ENCODE peak calls at places on chromosomes 16 and 17, in four cellular contexts. J is CD8-positive, alpha-beta memory T cell; B is Karpas-422; N is GM23338. A is an unnamed sample.

GRCh38 chr16:81175325-81175891 is 63.1 kb upstream of the BCO1 start:
- DNase-seq in J (no peak), B (no peak), N (no peak), A (no peak)

GRCh38 chr17:9095390-9095789 is 74.1 kb downstream of the NTN1 start:
- DNase-seq in J (no peak), B (no peak), N (no peak), A (no peak)

GRCh38 chr16:49085689-49086088 is 195.9 kb downstream of the CBLN1 start:
- DNase-seq in J (no peak), B (no peak), N (no peak), A (no peak)

GRCh38 chr16:27169511-27170071 is 33.7 kb upstream of the KDM8 start:
- DNase-seq in J (peak), B (no peak), N (peak), A (no peak)

GRCh38 chr16:78235168-78235800 is 135.8 kb downstream of the WWOX start:
- DNase-seq in J (peak), B (peak), N (peak), A (peak)

GRCh38 chr17:36592316-36592710 is 634 bp downstream of the DHRS11 start:
- DNase-seq in J (no peak), B (peak), N (peak), A (peak)

GRCh38 chr17:80901319-80901718 is 90.3 kb upstream of the CHMP6 start:
- DNase-seq in J (no peak), B (no peak), N (no peak), A (no peak)

GRCh38 chr16:20866161-20866772 is 33.9 kb downstream of the DCUN1D3 start:
- DNase-seq in J (no peak), B (no peak), N (no peak), A (peak)

GRCh38 chr17:16887523-16888095 is 84.3 kb downstream of the TNFRSF13B start:
- DNase-seq in J (no peak), B (no peak), N (no peak), A (no peak)

GRCh38 chr16:54286330-54287017 is at the start of gene IRX3:
- DNase-seq in J (no peak), B (no peak), N (peak), A (peak)

GRCh38 chr17:64741924-64742670 is 80.0 kb upstream of the SMURF2 start:
- DNase-seq in J (no peak), B (no peak), N (peak), A (peak)

GRCh38 chr16:47342055-47342454 is 118.8 kb downstream of the ITFG1 start:
- DNase-seq in J (no peak), B (peak), N (no peak), A (no peak)

GRCh38 chr16:65546353-65546791 is 424.5 kb upstream of the CDH11 start:
- DNase-seq in J (no peak), B (no peak), N (no peak), A (no peak)

GRCh38 chr17:40551091-40551873 is 14.0 kb downstream of the CCR7 start:
- DNase-seq in J (no peak), B (no peak), N (no peak), A (peak)

GRCh38 chr16:14394834-14395233 is 235.2 kb downstream of the PARN start:
- DNase-seq in J (no peak), B (no peak), N (no peak), A (no peak)

GRCh38 chr16:68166264-68166663 is 69.7 kb downstream of the ESRP2 start:
- DNase-seq in J (no peak), B (peak), N (no peak), A (no peak)

GRCh38 chr17:83192161-83192788 is 112.9 kb downstream of the METRNL start:
- DNase-seq in J (no peak), B (no peak), N (no peak), A (peak)

GRCh38 chr17:17726721-17727060 is 45.4 kb downstream of the RAI1 start:
- DNase-seq in J (peak), B (no peak), N (no peak), A (no peak)

GRCh38 chr16:2766430-2767139 is 10.5 kb downstream of the ELOB start:
- DNase-seq in J (no peak), B (no peak), N (no peak), A (no peak)

GRCh38 chr16:49439676-49440075 is 66.1 kb downstream of the C16orf78 start:
- DNase-seq in J (no peak), B (no peak), N (no peak), A (no peak)

GRCh38 chr17:78600181-78600651 is 23.0 kb upstream of the DNAH17 start:
- DNase-seq in J (no peak), B (no peak), N (no peak), A (no peak)

DNA sequence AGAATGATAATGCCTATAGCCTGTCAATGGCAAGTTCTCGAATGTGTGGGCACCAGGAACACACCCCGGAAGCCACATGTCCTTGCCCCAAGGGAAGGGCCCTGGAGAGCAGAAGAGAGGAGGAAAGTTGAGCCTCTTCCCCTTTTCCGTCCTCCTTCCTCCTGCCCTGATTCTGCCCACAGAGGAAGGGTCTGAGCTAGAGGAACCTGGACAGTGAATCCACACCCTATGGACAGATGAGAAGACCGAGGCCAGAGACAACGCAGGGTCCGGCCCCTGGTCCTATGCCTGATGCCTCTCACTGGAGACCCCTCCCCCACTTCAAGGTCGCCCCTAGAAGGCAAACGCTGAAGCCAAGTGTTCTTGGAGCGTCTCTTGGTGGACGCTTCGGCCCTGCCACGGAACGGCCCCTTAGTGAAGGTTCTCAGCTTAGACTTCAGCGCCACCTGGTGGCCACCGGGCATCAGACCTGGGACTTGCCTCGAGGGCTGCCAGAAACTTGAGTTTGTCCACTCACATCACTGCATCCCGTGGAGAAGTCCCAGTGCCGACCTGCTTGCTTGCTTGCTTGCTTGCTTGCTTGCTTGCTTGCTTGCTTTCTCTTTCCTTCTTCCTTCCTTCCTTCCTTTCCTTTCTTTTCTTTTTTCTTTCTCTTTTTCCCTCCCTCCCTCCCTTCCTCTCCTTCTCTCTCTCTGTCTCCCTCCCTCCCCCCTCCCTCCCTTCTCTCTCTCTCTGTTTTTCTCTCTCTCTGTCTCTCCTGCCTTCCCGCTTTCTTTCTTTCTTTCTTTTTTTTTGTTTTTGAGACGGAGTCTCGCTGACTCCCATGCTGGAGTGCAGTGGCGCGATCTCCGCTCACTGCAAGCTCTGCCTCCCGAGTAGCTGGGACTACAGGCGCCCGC is 20.6 kb upstream of the SPNS3 start:
- DNase-seq in J (peak), B (peak), N (peak), A (peak)
- H3K4me3 ChIP-seq in J (peak), B (peak), N (peak), A (no peak)

DNA sequence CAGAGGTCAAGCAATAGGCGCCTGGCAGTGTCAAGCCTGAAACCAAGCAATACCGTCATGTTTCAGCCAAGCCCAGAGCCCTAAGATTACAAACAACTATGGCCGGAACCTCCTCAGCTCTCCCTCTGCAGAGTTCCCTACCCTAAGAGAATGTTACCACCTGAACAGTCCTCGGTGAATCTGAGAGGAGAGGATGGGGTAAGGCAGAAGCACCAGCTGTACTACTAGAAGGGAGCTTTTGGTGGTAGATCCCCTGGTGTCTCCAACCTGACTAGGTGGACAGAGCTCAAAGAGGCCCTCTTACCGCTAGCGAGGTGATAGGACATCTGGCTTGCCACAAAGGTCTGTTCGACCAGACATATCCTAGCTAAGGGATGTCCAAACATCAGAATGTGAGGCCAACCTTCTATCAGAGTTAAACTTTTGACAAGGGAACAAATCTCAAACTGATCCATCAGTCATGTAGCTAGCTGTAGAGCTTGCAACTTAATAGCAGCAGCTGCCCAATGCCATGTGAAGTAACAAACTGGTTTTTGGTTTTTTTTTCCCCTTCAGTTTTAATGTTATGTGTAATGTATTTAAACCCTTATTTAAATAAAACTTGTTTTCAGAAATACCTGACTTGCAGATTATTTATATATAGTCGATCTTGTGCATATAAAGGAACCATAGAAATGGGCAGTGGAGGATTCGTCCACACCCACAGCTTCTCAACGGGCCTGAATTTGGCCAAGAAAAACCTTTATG is 2.5 kb downstream of the EIF1 start:
- DNase-seq in J (no peak), B (no peak), N (no peak), A (no peak)
- H3K4me3 ChIP-seq in J (no peak), B (no peak), N (no peak), A (no peak)

GRCh38 chr17:43210576-43210975 is 1.1 kb upstream of the TMEM106A start:
- DNase-seq in J (no peak), B (no peak), N (no peak), A (no peak)
- H3K4me3 ChIP-seq in J (peak), B (peak), N (no peak), A (no peak)

GRCh38 chr17:39461113-39461910 is at the start of gene CDK12:
- DNase-seq in J (peak), B (peak), N (peak), A (peak)

GRCh38 chr17:39450847-39451581 is at the start of gene MED1:
- DNase-seq in J (peak), B (peak), N (peak), A (peak)

GRCh38 chr17:39450051-39450450 is 1.0 kb downstream of the MED1 start:
- DNase-seq in J (no peak), B (no peak), N (no peak), A (no peak)

DNA sequence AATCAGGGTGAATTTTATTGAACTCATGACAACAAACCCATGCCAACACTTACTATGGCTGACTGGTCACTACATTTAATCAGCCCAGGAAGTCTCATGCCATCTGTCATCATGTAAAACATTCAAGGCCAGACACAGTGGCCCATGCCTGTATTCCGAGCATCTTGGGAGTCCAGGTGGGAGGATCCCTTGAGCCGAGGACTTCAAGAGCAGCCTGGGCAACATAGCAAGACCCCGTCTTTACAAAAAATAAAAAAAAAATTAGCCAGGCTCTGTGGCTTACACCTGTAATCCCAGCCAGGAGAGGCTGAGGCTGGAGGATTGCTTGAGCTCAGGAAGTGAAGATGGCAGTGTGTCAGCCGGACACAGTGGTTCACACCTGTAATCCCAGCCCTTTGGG is 4.9 kb upstream of the MED1 start:
- DNase-seq in J (no peak), B (no peak), N (no peak), A (no peak)
- H3K4me3 ChIP-seq in J (no peak), B (no peak), N (no peak), A (no peak)

DNA sequence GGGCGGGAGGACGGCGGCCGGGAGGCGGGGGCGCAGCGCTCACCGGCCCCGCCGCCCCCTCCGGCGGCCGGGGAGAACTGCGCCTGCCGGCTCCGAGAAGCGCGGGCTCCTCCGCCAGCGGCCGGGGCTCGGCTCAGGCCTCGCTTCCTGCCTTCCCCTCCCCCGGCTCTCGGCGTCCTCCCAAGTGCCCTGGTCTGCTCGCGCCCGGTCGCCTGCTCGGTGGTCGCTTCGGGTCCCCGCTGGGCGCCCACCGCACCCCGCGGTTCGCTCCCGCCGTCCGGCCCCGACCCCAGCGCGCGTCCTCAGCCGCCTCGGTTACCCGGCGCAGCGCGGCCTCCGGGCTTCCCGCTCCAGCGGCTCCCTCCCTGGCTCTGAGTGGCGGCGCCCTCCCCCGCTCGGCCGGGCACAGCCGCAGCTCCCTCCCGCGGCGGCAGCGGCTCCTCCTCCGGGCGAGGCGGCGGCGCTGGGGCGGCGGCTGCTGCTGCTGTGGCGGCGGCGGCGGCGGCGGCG is 294 bp downstream of the UBTF start:
- DNase-seq in J (peak), B (peak), N (peak), A (peak)
- H3K4me3 ChIP-seq in J (peak), B (peak), N (peak), A (peak)

GRCh38 chr17:13594310-13594709 is 7.4 kb downstream of the HS3ST3A1 start:
- DNase-seq in J (no peak), B (no peak), N (peak), A (no peak)

GRCh38 chr17:13593021-13593751 is 8.5 kb downstream of the HS3ST3A1 start:
- DNase-seq in J (no peak), B (no peak), N (no peak), A (no peak)

GRCh38 chr17:13593757-13594156 is 8.0 kb downstream of the HS3ST3A1 start:
- DNase-seq in J (no peak), B (no peak), N (no peak), A (no peak)

GRCh38 chr17:13590441-13590840 is 11.3 kb downstream of the HS3ST3A1 start:
- DNase-seq in J (no peak), B (no peak), N (no peak), A (no peak)

DNA sequence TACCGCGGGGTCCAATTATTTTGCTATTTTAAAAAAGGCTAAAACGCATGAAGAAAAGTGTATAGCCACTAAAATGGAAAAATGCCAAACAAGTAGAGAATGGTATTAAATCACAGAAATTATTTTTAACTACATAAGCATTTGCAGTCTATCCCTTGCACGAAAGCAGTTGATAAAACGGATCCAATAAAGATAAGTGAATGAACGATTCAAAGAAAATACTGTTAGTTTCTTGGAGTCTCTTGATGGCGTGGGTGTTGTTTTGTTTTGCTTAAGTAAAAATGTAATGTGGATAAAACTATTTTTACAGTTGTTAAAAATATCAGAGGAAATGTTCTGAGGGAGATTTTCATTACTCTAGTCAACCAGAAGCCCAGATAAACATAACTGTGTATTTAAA is 9.3 kb downstream of the HS3ST3A1 start:
- DNase-seq in J (no peak), B (no peak), N (no peak), A (no peak)
- H3K4me3 ChIP-seq in J (no peak), B (no peak), N (no peak), A (no peak)